ENCODE peak calls at places on chromosomes 12 and 14, in five cellular contexts. One of them, this sample, is unnamed.

GRCh38 chr12:34345801-34346200 is 323.5 kb downstream of the ALG10 start:
- DNase-seq in upper lobe of left lung: no peak
- DNase-seq in H1: no peak
- DNase-seq in transverse colon: no peak
- DNase-seq in stomach: no peak
- DNase-seq in this sample: no peak

GRCh38 chr12:63882844-63883243 is 38.3 kb downstream of the SRGAP1 start:
- DNase-seq in H1: no peak
- DNase-seq in transverse colon: no peak
- DNase-seq in stomach: no peak
- DNase-seq in upper lobe of left lung: no peak
- DNase-seq in this sample: no peak

GRCh38 chr12:54404061-54405004 is 14.7 kb downstream of the ITGA5 start:
- DNase-seq in transverse colon: peak; percentile 65
- DNase-seq in upper lobe of left lung: no peak
- DNase-seq in H1: peak; percentile 69
- DNase-seq in stomach: peak; percentile 68
- DNase-seq in this sample: no peak

GRCh38 chr12:114945351-114945750 is 261.4 kb upstream of the TBX3 start:
- DNase-seq in H1: no peak
- DNase-seq in upper lobe of left lung: no peak
- DNase-seq in stomach: no peak
- DNase-seq in transverse colon: no peak
- DNase-seq in this sample: no peak

GRCh38 chr12:110345176-110345651 is 58.3 kb downstream of the ANAPC7 start:
- DNase-seq in H1: no peak
- DNase-seq in transverse colon: peak; percentile 46
- DNase-seq in stomach: no peak
- DNase-seq in upper lobe of left lung: no peak
- DNase-seq in this sample: peak; percentile 86

GRCh38 chr12:26056335-26056734 is 68.5 kb downstream of the BHLHE41 start:
- DNase-seq in stomach: peak; percentile 61
- DNase-seq in upper lobe of left lung: no peak
- DNase-seq in transverse colon: no peak
- DNase-seq in H1: no peak
- DNase-seq in this sample: no peak

GRCh38 chr14:92590941-92591340 is 77.4 kb downstream of the RIN3 start:
- DNase-seq in transverse colon: no peak
- DNase-seq in upper lobe of left lung: no peak
- DNase-seq in stomach: no peak
- DNase-seq in H1: no peak
- DNase-seq in this sample: no peak

GRCh38 chr12:122851820-122852219 is 16.6 kb downstream of the HIP1R start:
- DNase-seq in transverse colon: no peak
- DNase-seq in upper lobe of left lung: no peak
- DNase-seq in H1: no peak
- DNase-seq in stomach: no peak
- DNase-seq in this sample: no peak

GRCh38 chr14:31962920-31963319 is 114.2 kb upstream of the ARHGAP5 start:
- DNase-seq in transverse colon: no peak
- DNase-seq in upper lobe of left lung: no peak
- DNase-seq in stomach: no peak
- DNase-seq in H1: no peak
- DNase-seq in this sample: no peak

GRCh38 chr12:104063712-104064030 is 660 bp upstream of the HCFC2 start:
- DNase-seq in transverse colon: no peak
- DNase-seq in stomach: no peak
- DNase-seq in upper lobe of left lung: no peak
- DNase-seq in H1: no peak
- DNase-seq in this sample: no peak

GRCh38 chr14:105014032-105014431 is 6.9 kb downstream of the CDCA4 start:
- DNase-seq in upper lobe of left lung: no peak
- DNase-seq in stomach: no peak
- DNase-seq in transverse colon: no peak
- DNase-seq in H1: no peak
- DNase-seq in this sample: no peak

GRCh38 chr12:59595557-59596231 is at the start of gene SLC16A7:
- DNase-seq in transverse colon: peak; percentile 83
- DNase-seq in upper lobe of left lung: peak; percentile 96
- DNase-seq in stomach: peak; percentile 87
- DNase-seq in H1: no peak
- DNase-seq in this sample: peak; percentile 93
- TF ChIP-seq CTCF in transverse colon: no peak
- TF ChIP-seq CTCF in upper lobe of left lung: no peak
- TF ChIP-seq CTCF in stomach: no peak
- TF ChIP-seq CTCF in H1: peak; percentile 2
- TF ChIP-seq CTCF in this sample: no peak

DNA sequence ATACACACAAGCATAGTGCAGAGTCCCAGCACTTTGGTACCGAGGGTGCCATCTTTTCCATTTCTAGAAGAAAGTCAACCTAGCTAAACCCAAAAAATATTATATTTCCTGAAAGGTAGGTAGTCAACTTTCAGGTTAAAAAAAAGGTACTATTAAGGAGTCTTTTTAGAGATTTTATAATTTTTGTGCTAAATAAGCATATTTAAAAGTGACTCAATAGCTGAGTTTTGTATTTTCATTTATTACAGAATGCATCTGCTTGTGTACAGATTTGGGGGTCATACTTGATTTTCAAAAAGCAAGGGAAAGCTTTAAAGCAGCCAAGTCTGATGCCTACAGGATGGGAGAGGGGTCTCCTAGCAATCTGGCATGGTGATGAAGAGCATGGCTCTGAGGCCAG is 34.6 kb downstream of the DCAF5 start:
- DNase-seq in upper lobe of left lung: no peak
- DNase-seq in transverse colon: no peak
- DNase-seq in H1: no peak
- DNase-seq in stomach: no peak
- DNase-seq in this sample: no peak
- TF ChIP-seq POLR2AphosphoS5 in upper lobe of left lung: no peak
- TF ChIP-seq POLR2AphosphoS5 in transverse colon: no peak
- TF ChIP-seq POLR2AphosphoS5 in H1: no peak
- TF ChIP-seq POLR2AphosphoS5 in stomach: no peak
- TF ChIP-seq POLR2AphosphoS5 in this sample: no peak

GRCh38 chr14:91154851-91155625 is 41.2 kb downstream of the DGLUCY start:
- DNase-seq in H1: no peak
- DNase-seq in transverse colon: peak; percentile 92
- DNase-seq in upper lobe of left lung: no peak
- DNase-seq in stomach: peak; percentile 64
- DNase-seq in this sample: no peak

GRCh38 chr14:91158091-91158790 is 44.4 kb downstream of the DGLUCY start:
- DNase-seq in upper lobe of left lung: no peak
- DNase-seq in transverse colon: peak; percentile 43
- DNase-seq in H1: no peak
- DNase-seq in stomach: peak; percentile 81
- DNase-seq in this sample: no peak

GRCh38 chr14:91152499-91152898 is 38.6 kb downstream of the DGLUCY start:
- DNase-seq in H1: no peak
- DNase-seq in transverse colon: no peak
- DNase-seq in upper lobe of left lung: no peak
- DNase-seq in stomach: no peak
- DNase-seq in this sample: no peak

GRCh38 chr14:91153360-91153759 is 39.5 kb downstream of the DGLUCY start:
- DNase-seq in transverse colon: peak; percentile 70
- DNase-seq in upper lobe of left lung: no peak
- DNase-seq in stomach: no peak
- DNase-seq in H1: no peak
- DNase-seq in this sample: no peak

GRCh38 chr14:91155626-91156089 is 41.8 kb downstream of the DGLUCY start:
- DNase-seq in upper lobe of left lung: no peak
- DNase-seq in H1: no peak
- DNase-seq in transverse colon: no peak
- DNase-seq in stomach: no peak
- DNase-seq in this sample: no peak
- TF ChIP-seq CTCF in upper lobe of left lung: no peak
- TF ChIP-seq CTCF in H1: no peak
- TF ChIP-seq CTCF in transverse colon: no peak
- TF ChIP-seq CTCF in stomach: no peak
- TF ChIP-seq CTCF in this sample: no peak

GRCh38 chr12:106442575-106442974 is 85.0 kb downstream of the POLR3B start:
- DNase-seq in transverse colon: no peak
- DNase-seq in stomach: no peak
- DNase-seq in H1: no peak
- DNase-seq in upper lobe of left lung: no peak
- DNase-seq in this sample: no peak
- TF ChIP-seq POLR2AphosphoS5 in transverse colon: no peak
- TF ChIP-seq POLR2AphosphoS5 in stomach: no peak
- TF ChIP-seq POLR2AphosphoS5 in H1: no peak
- TF ChIP-seq POLR2AphosphoS5 in upper lobe of left lung: no peak
- TF ChIP-seq POLR2AphosphoS5 in this sample: no peak

GRCh38 chr14:65373011-65373670 is 39.4 kb upstream of the FUT8 start:
- DNase-seq in upper lobe of left lung: no peak
- DNase-seq in H1: no peak
- DNase-seq in transverse colon: no peak
- DNase-seq in stomach: no peak
- DNase-seq in this sample: no peak

GRCh38 chr14:65377576-65377975 is 35.0 kb upstream of the FUT8 start:
- DNase-seq in upper lobe of left lung: no peak
- DNase-seq in H1: no peak
- DNase-seq in stomach: no peak
- DNase-seq in transverse colon: no peak
- DNase-seq in this sample: no peak

GRCh38 chr14:65370890-65371289 is 41.6 kb upstream of the FUT8 start:
- DNase-seq in H1: no peak
- DNase-seq in transverse colon: no peak
- DNase-seq in stomach: no peak
- DNase-seq in upper lobe of left lung: no peak
- DNase-seq in this sample: no peak

GRCh38 chr14:65371784-65372183 is 40.7 kb upstream of the FUT8 start:
- DNase-seq in upper lobe of left lung: no peak
- DNase-seq in stomach: no peak
- DNase-seq in transverse colon: no peak
- DNase-seq in H1: no peak
- DNase-seq in this sample: no peak

DNA sequence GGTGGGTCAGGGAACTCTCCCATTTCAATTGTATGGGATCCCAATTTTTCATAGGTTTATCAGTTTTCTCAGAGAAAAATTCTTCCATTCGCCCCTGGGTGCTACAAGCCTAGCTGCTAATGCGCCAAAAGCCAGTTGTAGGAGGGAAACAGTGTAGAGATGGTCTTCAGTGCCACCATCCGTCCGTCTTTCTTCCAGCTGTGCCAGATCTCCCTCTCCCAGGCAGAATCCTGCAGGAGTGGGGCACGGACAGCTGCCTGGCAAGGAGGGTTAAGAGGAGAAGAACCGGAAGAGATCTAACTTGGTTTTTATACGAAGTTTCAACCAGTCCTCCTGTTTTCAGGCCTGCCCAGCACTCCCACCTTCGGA is 38.9 kb upstream of the FUT8 start:
- DNase-seq in upper lobe of left lung: no peak
- DNase-seq in stomach: peak; percentile 29
- DNase-seq in H1: no peak
- DNase-seq in transverse colon: no peak
- DNase-seq in this sample: no peak
- TF ChIP-seq CTCF in upper lobe of left lung: no peak
- TF ChIP-seq CTCF in stomach: no peak
- TF ChIP-seq CTCF in H1: no peak
- TF ChIP-seq CTCF in transverse colon: no peak
- TF ChIP-seq CTCF in this sample: no peak

GRCh38 chr12:70638639-70639349 is 1.6 kb upstream of the PTPRB start:
- DNase-seq in stomach: no peak
- DNase-seq in transverse colon: no peak
- DNase-seq in upper lobe of left lung: no peak
- DNase-seq in H1: no peak
- DNase-seq in this sample: no peak
- TF ChIP-seq POLR2AphosphoS5 in stomach: no peak
- TF ChIP-seq POLR2AphosphoS5 in transverse colon: no peak
- TF ChIP-seq POLR2AphosphoS5 in upper lobe of left lung: no peak
- TF ChIP-seq POLR2AphosphoS5 in H1: no peak
- TF ChIP-seq POLR2AphosphoS5 in this sample: no peak

This sample was measured in suprapubic skin.